ENCODE peak calls at places on chromosomes 7 and 10, in five cellular contexts. J is NT2/D1, U is GM12878, W is HepG2, O is H1. Y is an unnamed sample.

GRCh38 chr10:32692174-32692573 is 246.2 kb downstream of the CCDC7 start:
- DNase-seq in J (no peak), U (no peak), W (peak), O (no peak), Y (no peak)

GRCh38 chr10:56823849-56824248 is 462.8 kb upstream of the ZWINT start:
- DNase-seq in J (peak), U (peak), W (peak), O (no peak), Y (peak)

GRCh38 chr10:28300027-28300426 is 2.8 kb downstream of the MPP7 start:
- DNase-seq in J (no peak), U (no peak), W (no peak), O (no peak), Y (no peak)

GRCh38 chr7:132488634-132489302 is 87.5 kb downstream of the PLXNA4 start:
- DNase-seq in J (no peak), U (no peak), W (no peak), O (no peak), Y (no peak)

GRCh38 chr10:132590094-132590751 is 52.6 kb downstream of the INPP5A start:
- DNase-seq in J (no peak), U (no peak), W (no peak), O (no peak), Y (no peak)

GRCh38 chr7:95718556-95719410 is 53.6 kb upstream of the DYNC1I1 start:
- DNase-seq in J (no peak), U (no peak), W (no peak), O (no peak), Y (peak)

GRCh38 chr10:124999433-125000365 is 57.8 kb downstream of the ZRANB1 start:
- DNase-seq in J (no peak), U (no peak), W (no peak), O (no peak), Y (no peak)

GRCh38 chr7:48170506-48170905 is 752 bp upstream of the ABCA13 start:
- DNase-seq in J (no peak), U (no peak), W (no peak), O (no peak), Y (no peak)

GRCh38 chr10:21399392-21400015 is 126.0 kb downstream of the SKIDA1 start:
- DNase-seq in J (no peak), U (no peak), W (peak), O (no peak), Y (peak)

GRCh38 chr10:84531396-84531795 is 203.0 kb downstream of the CCSER2 start:
- DNase-seq in J (no peak), U (no peak), W (no peak), O (no peak), Y (no peak)

GRCh38 chr10:32105782-32106382 is 49.7 kb upstream of the KIF5B start:
- DNase-seq in J (no peak), U (no peak), W (peak), O (no peak), Y (no peak)

GRCh38 chr7:92880212-92881090 is 44.1 kb upstream of the CDK6 start:
- DNase-seq in J (peak), U (no peak), W (peak), O (peak), Y (no peak)

GRCh38 chr10:71912431-71912830 is 51.8 kb upstream of the CHST3 start:
- DNase-seq in J (no peak), U (no peak), W (no peak), O (no peak), Y (no peak)

GRCh38 chr7:106600569-106601373 is 60.2 kb downstream of the CCDC71L start:
- DNase-seq in J (no peak), U (no peak), W (no peak), O (no peak), Y (no peak)

GRCh38 chr7:64774204-64774842 is 19.9 kb upstream of the ZNF138 start:
- DNase-seq in J (no peak), U (no peak), W (no peak), O (no peak), Y (no peak)

GRCh38 chr7:123635551-123636359 is 19.9 kb upstream of the LMOD2 start:
- DNase-seq in J (no peak), U (no peak), W (peak), O (no peak), Y (peak)

GRCh38 chr7:135736586-135737305 is 8.8 kb upstream of the SLC13A4 start:
- DNase-seq in J (no peak), U (no peak), W (no peak), O (no peak), Y (no peak)

GRCh38 chr7:157271991-157272324 is 64.8 kb upstream of the DNAJB6 start:
- DNase-seq in J (no peak), U (no peak), W (peak), O (no peak), Y (no peak)

GRCh38 chr10:72310241-72310633 is 36.5 kb downstream of the DDIT4 start:
- DNase-seq in J (no peak), U (no peak), W (no peak), O (no peak), Y (no peak)

GRCh38 chr7:326273-326672 is 36.3 kb downstream of the FOXL3 start:
- DNase-seq in J (no peak), U (no peak), W (no peak), O (no peak), Y (no peak)

GRCh38 chr7:150715293-150715692 is 1.1 kb upstream of the GIMAP1 start:
- DNase-seq in J (no peak), U (no peak), W (no peak), O (no peak), Y (no peak)

GRCh38 chr7:150717821-150718420 is 1.5 kb downstream of the GIMAP1 start:
- DNase-seq in J (no peak), U (no peak), W (no peak), O (no peak), Y (no peak)

GRCh38 chr7:150716939-150717338 is 526 bp downstream of the GIMAP1 start:
- DNase-seq in J (no peak), U (no peak), W (no peak), O (no peak), Y (no peak)

GRCh38 chr7:150715738-150716137 is 675 bp upstream of the GIMAP1 start:
- DNase-seq in J (no peak), U (no peak), W (no peak), O (no peak), Y (no peak)

GRCh38 chr7:150716368-150716767 is at the start of gene GIMAP1:
- DNase-seq in J (no peak), U (no peak), W (no peak), O (no peak), Y (no peak)
- TF ChIP-seq SUZ12 in J (no peak), U (no peak), W (no peak), O (no peak), Y (no peak)

GRCh38 chr10:97519342-97519741 is 20.6 kb downstream of the UBTD1 start:
- DNase-seq in J (no peak), U (no peak), W (no peak), O (no peak), Y (no peak)
- TF ChIP-seq SUZ12 in J (no peak), U (no peak), W (no peak), O (no peak), Y (no peak)

GRCh38 chr7:116525913-116526857 is 1.3 kb downstream of the CAV1 start:
- DNase-seq in J (peak), U (no peak), W (no peak), O (peak), Y (peak)

GRCh38 chr7:116525298-116525912 is 569 bp downstream of the CAV1 start:
- DNase-seq in J (peak), U (no peak), W (no peak), O (no peak), Y (peak)

GRCh38 chr7:116526897-116527296 is 2.1 kb downstream of the CAV1 start:
- DNase-seq in J (no peak), U (no peak), W (no peak), O (no peak), Y (no peak)

GRCh38 chr7:116524221-116524608 is 621 bp upstream of the CAV1 start:
- DNase-seq in J (no peak), U (no peak), W (no peak), O (no peak), Y (no peak)

GRCh38 chr7:116524609-116525297 is at the start of gene CAV1:
- DNase-seq in J (peak), U (no peak), W (no peak), O (peak), Y (peak)
- TF ChIP-seq SUZ12 in J (no peak), U (no peak), W (no peak), O (no peak), Y (no peak)

GRCh38 chr10:110363572-110364411 is 59.1 kb upstream of the SMNDC1 start:
- DNase-seq in J (no peak), U (no peak), W (no peak), O (no peak), Y (no peak)
- TF ChIP-seq SUZ12 in J (no peak), U (no peak), W (no peak), O (no peak), Y (no peak)

GRCh38 chr10:102545997-102546396 is 42.2 kb downstream of the SUFU start:
- DNase-seq in J (no peak), U (no peak), W (no peak), O (no peak), Y (no peak)

GRCh38 chr10:102540023-102540422 is 36.3 kb downstream of the SUFU start:
- DNase-seq in J (no peak), U (no peak), W (peak), O (no peak), Y (peak)

GRCh38 chr10:102546606-102547310 is 43.0 kb downstream of the SUFU start:
- DNase-seq in J (no peak), U (no peak), W (no peak), O (no peak), Y (no peak)

GRCh38 chr10:102545265-102545664 is 41.5 kb downstream of the SUFU start:
- DNase-seq in J (no peak), U (no peak), W (no peak), O (no peak), Y (no peak)

DNA sequence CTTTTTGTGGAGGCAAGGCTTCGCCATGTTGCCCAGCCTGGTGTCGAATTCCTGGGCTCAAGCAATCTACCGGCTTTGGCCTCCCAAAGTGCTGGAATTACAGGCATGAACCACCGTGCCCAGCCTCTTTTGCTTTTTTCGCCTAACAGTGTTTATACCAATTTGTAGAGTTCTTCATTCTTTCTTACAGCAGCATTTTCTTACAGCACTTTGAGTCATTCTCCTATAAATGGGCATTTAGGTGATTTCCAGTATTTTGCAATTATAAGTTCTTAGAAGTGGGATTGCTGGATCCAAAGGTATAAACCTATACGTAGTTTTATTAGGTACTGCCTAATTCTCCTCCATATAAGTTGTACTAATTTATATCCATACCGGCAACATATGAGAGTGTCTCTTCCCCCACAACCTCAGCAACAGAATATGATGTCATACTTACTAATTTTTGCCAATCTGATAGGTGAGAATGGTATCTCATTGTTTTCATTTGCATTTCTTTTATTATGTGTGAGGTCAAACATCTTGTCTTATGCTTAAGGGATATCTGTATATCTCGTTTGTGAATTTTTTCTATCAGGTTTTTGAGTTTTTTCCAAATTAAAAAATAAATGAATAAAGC is 39.1 kb downstream of the SUFU start:
- DNase-seq in J (no peak), U (no peak), W (no peak), O (no peak), Y (no peak)
- TF ChIP-seq SUZ12 in J (no peak), U (no peak), W (no peak), O (no peak), Y (no peak)

Y was measured in HEK293T.